ENCODE peak calls at places on chromosomes 11 and 22, in six cellular contexts. T, P, S, O, X and L are unnamed samples.

GRCh38 chr11:115677190-115677589 is 173.0 kb upstream of the CADM1 start:
- DNase-seq in T (no peak), P (no peak), S (no peak), O (no peak), X (no peak), L (no peak)

GRCh38 chr11:124041254-124041653 is at the start of gene OR10G7:
- DNase-seq in T (no peak), P (no peak), S (no peak), O (no peak), X (no peak), L (no peak)

GRCh38 chr11:110529043-110529442 is 99.3 kb downstream of the FDX1 start:
- DNase-seq in T (no peak), P (no peak), S (no peak), O (peak; percentile 46), X (no peak), L (peak; percentile 10)

GRCh38 chr22:45124176-45124857 is 39.4 kb upstream of the NUP50 start:
- DNase-seq in T (no peak), P (no peak), S (no peak), O (no peak), X (no peak), L (no peak)

GRCh38 chr22:48335442-48336139 is 1492.1 kb downstream of the BRD1 start:
- DNase-seq in T (no peak), P (no peak), S (no peak), O (no peak), X (no peak), L (no peak)

GRCh38 chr11:30564994-30565393 is 21.2 kb downstream of the MPPED2 start:
- DNase-seq in T (no peak), P (no peak), S (no peak), O (no peak), X (no peak), L (no peak)

GRCh38 chr11:12163181-12163841 is 52.9 kb downstream of the MICAL2 start:
- DNase-seq in T (peak; percentile 78), P (no peak), S (peak; percentile 17), O (no peak), X (peak; percentile 59), L (peak; percentile 95)

GRCh38 chr11:43802509-43802908 is 78.1 kb upstream of the ALKBH3 start:
- DNase-seq in T (no peak), P (no peak), S (peak; percentile 12), O (peak; percentile 36), X (peak; percentile 44), L (no peak)

GRCh38 chr11:4491878-4492606 is 9.6 kb downstream of the OR52K1 start:
- DNase-seq in T (no peak), P (no peak), S (no peak), O (no peak), X (no peak), L (no peak)

GRCh38 chr11:20327377-20327776 is 36.1 kb upstream of the HTATIP2 start:
- DNase-seq in T (no peak), P (no peak), S (no peak), O (no peak), X (no peak), L (no peak)

GRCh38 chr11:122365545-122366380 is 249.7 kb upstream of the BLID start:
- DNase-seq in T (no peak), P (no peak), S (no peak), O (no peak), X (peak; percentile 23), L (no peak)

GRCh38 chr11:122355968-122356367 is 240.0 kb upstream of the BLID start:
- DNase-seq in T (no peak), P (no peak), S (no peak), O (no peak), X (no peak), L (no peak)

GRCh38 chr11:122362381-122362780 is 246.4 kb upstream of the BLID start:
- DNase-seq in T (no peak), P (no peak), S (no peak), O (no peak), X (no peak), L (no peak)

GRCh38 chr11:122363306-122363705 is 247.3 kb upstream of the BLID start:
- DNase-seq in T (no peak), P (no peak), S (no peak), O (no peak), X (no peak), L (no peak)

DNA sequence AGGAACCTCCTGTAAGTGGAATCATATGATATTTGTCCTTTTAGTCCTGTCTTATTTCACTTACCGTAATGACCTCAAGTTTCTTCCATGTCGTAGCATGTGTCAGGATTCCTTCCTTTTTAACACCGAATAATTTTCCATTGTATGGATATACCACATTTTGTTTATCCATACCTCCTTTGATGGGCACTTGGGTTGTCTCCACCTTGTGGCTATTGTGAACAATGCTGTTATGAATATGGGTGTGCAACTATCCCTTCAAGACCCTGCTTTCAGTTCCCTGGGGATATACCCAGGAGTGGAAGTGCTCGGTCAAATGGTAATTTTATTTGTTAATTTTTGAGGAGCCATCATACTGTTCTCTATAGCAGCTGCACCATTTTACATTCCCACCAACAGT is 244.9 kb upstream of the BLID start:
- DNase-seq in T (no peak), P (no peak), S (no peak), O (peak; percentile 23), X (no peak), L (no peak)
- TF ChIP-seq CTCF in T (no peak), P (no peak), S (no peak), O (peak; percentile 26), X (no peak), L (no peak)

DNA sequence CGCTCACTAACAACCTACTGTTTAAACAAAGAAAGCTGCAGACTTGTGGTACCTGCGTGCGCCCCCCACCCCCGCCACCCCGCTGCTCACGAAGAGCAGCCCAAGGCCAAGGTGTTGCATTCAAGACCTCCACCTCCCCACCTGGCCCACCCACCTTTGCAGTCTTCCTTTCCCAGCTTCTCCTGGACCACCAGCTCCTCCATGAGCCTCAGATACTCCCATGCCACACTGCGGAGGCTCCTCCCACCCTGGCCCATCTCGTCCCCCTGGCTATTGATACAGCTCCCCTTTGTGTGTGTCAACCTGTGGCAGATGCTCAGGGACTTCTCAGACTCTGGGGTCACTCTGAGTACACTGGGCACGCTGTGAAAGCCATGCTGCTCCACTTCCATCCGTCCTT is 3.9 kb downstream of the CDPF1 start:
- DNase-seq in T (no peak), P (no peak), S (no peak), O (no peak), X (no peak), L (no peak)
- H3K4me3 ChIP-seq in T (no peak overlapping the region), P (no peak overlapping the region), S (no peak overlapping the region), O (no peak overlapping the region), X (no peak overlapping the region), L (no peak overlapping the region)

GRCh38 chr22:19554834-19555404 is 30.7 kb upstream of the CLDN5 start:
- DNase-seq in T (no peak), P (no peak), S (peak; percentile 73), O (no peak), X (peak; percentile 19), L (peak; percentile 37)
- TF ChIP-seq CTCF in T (no peak), P (no peak), S (peak; percentile 13), O (peak; percentile 1), X (peak; percentile 9), L (peak; percentile 24)

DNA sequence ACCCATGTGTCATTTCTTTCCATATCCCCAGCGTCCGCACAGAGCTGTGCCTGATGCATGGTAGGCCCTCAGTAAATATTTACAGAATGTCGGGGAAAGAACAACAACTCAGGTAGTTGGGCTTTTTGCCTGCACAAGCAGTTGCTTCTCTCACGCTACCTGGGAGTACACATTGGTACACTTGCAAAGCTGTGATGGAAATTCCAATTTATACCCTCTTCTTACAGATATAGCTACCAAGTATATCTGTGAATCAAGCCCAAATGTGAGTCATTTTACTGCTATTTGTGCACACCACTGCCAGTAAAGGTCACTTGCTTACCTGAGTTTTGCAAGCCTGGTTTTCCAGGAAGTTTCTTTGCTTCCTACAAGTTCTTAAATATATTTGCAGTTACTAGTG is 333.0 kb upstream of the NARS2 start:
- DNase-seq in T (no peak), P (no peak), S (no peak), O (no peak), X (no peak), L (no peak)
- H3K4me3 ChIP-seq in T (no peak overlapping the region), P (no peak overlapping the region), S (no peak overlapping the region), O (no peak overlapping the region), X (no peak overlapping the region), L (no peak overlapping the region)

DNA sequence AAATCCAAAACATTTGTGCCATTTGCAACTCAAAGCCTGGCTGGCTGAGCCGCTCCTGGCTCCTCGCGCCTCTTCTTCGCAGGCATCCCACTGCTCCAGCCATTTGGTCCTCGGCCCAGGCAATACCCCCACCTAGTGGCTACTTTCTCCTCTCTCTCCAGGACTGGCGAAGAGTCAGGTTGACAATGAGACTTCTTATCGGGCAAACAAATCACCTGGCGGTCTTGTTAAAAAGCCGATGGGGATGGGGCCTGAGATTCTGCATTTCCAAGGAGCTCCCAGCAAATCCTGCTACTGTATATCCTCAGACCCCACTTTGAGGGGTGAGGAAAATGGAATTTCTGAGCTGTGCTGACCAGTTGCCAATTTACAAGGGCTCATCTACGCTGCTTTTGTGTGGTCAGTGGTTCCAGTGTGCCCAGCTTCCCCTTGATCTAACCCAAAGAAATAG is 89.0 kb downstream of the ISX start:
- DNase-seq in T (peak; percentile 67), P (peak; percentile 47), S (peak; percentile 56), O (peak; percentile 55), X (peak; percentile 82), L (peak; percentile 38)
- TF ChIP-seq CTCF in T (peak; percentile 57), P (peak; percentile 4), S (peak; percentile 67), O (peak; percentile 72), X (peak; percentile 86), L (peak; percentile 91)

DNA sequence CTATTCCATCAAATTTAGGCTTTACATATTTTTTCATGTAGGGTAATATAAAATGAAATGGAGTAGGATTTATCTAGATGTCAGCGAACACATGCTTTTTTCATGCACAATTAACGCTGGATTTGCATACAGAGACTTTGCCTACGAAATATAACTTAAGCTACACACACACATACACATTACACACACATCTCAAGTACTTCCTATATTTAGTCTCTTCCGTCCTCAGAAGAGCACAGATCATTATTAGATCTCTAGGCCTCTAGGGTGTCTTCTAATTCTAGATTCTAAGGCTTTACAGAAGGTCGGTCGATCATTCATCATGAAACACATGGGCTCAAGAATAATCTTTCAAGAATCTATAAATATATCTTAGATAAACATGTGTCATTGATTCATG is 3.8 kb upstream of the MS4A13 start:
- DNase-seq in T (no peak), P (no peak), S (no peak), O (no peak), X (no peak), L (no peak)
- H3K4me3 ChIP-seq in T (no peak overlapping the region), P (no peak overlapping the region), S (no peak overlapping the region), O (no peak overlapping the region), X (no peak overlapping the region), L (no peak overlapping the region)